ENCODE peak calls at places on chromosomes 12 and 14, in four cellular contexts. One of them, this sample, is unnamed.

GRCh38 chr12:31737763-31738162 is 8.9 kb upstream of the AMN1 start:
- DNase-seq in SK-N-SH: no peak
- DNase-seq in GM23338: no peak
- DNase-seq in HCT116: no peak
- DNase-seq in this sample: no peak

GRCh38 chr12:78473136-78473535 is 391.4 kb upstream of the SYT1 start:
- DNase-seq in SK-N-SH: no peak
- DNase-seq in GM23338: no peak
- DNase-seq in HCT116: no peak
- DNase-seq in this sample: no peak

GRCh38 chr14:30225171-30225570 is 297.5 kb upstream of the PRKD1 start:
- DNase-seq in SK-N-SH: no peak
- DNase-seq in GM23338: no peak
- DNase-seq in HCT116: no peak
- DNase-seq in this sample: no peak

GRCh38 chr14:91947196-91948184 is at the start of gene FBLN5:
- DNase-seq in SK-N-SH: peak
- DNase-seq in GM23338: peak
- DNase-seq in HCT116: no peak
- DNase-seq in this sample: no peak

GRCh38 chr12:124480469-124481256 is 86.7 kb downstream of the NCOR2 start:
- DNase-seq in SK-N-SH: peak
- DNase-seq in GM23338: no peak
- DNase-seq in HCT116: no peak
- DNase-seq in this sample: no peak

GRCh38 chr12:49365542-49365941 is 1.7 kb upstream of the SPATS2 start:
- DNase-seq in SK-N-SH: no peak
- DNase-seq in GM23338: no peak
- DNase-seq in HCT116: no peak
- DNase-seq in this sample: no peak

GRCh38 chr12:20436367-20436766 is 68.0 kb downstream of the PDE3A start:
- DNase-seq in SK-N-SH: no peak
- DNase-seq in GM23338: no peak
- DNase-seq in HCT116: no peak
- DNase-seq in this sample: no peak

GRCh38 chr12:11710906-11711305 is 61.4 kb downstream of the ETV6 start:
- DNase-seq in SK-N-SH: no peak
- DNase-seq in GM23338: no peak
- DNase-seq in HCT116: no peak
- DNase-seq in this sample: no peak

GRCh38 chr14:89640141-89640540 is 223.1 kb upstream of the FOXN3 start:
- DNase-seq in SK-N-SH: no peak
- DNase-seq in GM23338: no peak
- DNase-seq in HCT116: no peak
- DNase-seq in this sample: no peak

GRCh38 chr14:49959822-49960408 is 67.0 kb downstream of the ARF6 start:
- DNase-seq in SK-N-SH: no peak
- DNase-seq in GM23338: no peak
- DNase-seq in HCT116: no peak
- DNase-seq in this sample: no peak

GRCh38 chr14:20215196-20215595 is 8.3 kb upstream of the OR11H6 start:
- DNase-seq in SK-N-SH: no peak
- DNase-seq in GM23338: no peak
- DNase-seq in HCT116: no peak
- DNase-seq in this sample: no peak

GRCh38 chr12:21526721-21527345 is 737 bp downstream of the SPX start:
- DNase-seq in SK-N-SH: no peak
- DNase-seq in GM23338: peak
- DNase-seq in HCT116: no peak
- DNase-seq in this sample: no peak

GRCh38 chr14:24042733-24043132 is 9.1 kb upstream of the CARMIL3 start:
- DNase-seq in SK-N-SH: no peak
- DNase-seq in GM23338: no peak
- DNase-seq in HCT116: no peak
- DNase-seq in this sample: no peak

GRCh38 chr14:54627718-54628345 is 60.9 kb downstream of the SAMD4A start:
- DNase-seq in SK-N-SH: peak
- DNase-seq in GM23338: peak
- DNase-seq in HCT116: no peak
- DNase-seq in this sample: no peak

GRCh38 chr12:40616383-40616900 is 75.8 kb upstream of the CNTN1 start:
- DNase-seq in SK-N-SH: peak
- DNase-seq in GM23338: no peak
- DNase-seq in HCT116: no peak
- DNase-seq in this sample: no peak

GRCh38 chr14:87044807-87045206 is 948.2 kb downstream of the GALC start:
- DNase-seq in SK-N-SH: no peak
- DNase-seq in GM23338: no peak
- DNase-seq in HCT116: no peak
- DNase-seq in this sample: no peak

GRCh38 chr12:92059976-92060375 is 85.7 kb downstream of the BTG1 start:
- DNase-seq in SK-N-SH: no peak
- DNase-seq in GM23338: no peak
- DNase-seq in HCT116: no peak
- DNase-seq in this sample: no peak

GRCh38 chr12:93442411-93443340 is 929 bp upstream of the UBE2N start:
- DNase-seq in SK-N-SH: no peak
- DNase-seq in GM23338: no peak
- DNase-seq in HCT116: no peak
- DNase-seq in this sample: no peak

GRCh38 chr14:32382704-32383103 is 53.6 kb downstream of the AKAP6 start:
- DNase-seq in SK-N-SH: peak
- DNase-seq in GM23338: peak
- DNase-seq in HCT116: no peak
- DNase-seq in this sample: no peak

GRCh38 chr12:46770501-46771183 is 55.2 kb downstream of the SLC38A4 start:
- DNase-seq in SK-N-SH: no peak
- DNase-seq in GM23338: peak
- DNase-seq in HCT116: no peak
- DNase-seq in this sample: no peak

GRCh38 chr14:79144891-79145290 is 974.7 kb downstream of the NRXN3 start:
- DNase-seq in SK-N-SH: no peak
- DNase-seq in GM23338: no peak
- DNase-seq in HCT116: no peak
- DNase-seq in this sample: no peak

GRCh38 chr14:65177551-65177950 is 75.2 kb upstream of the MAX start:
- DNase-seq in SK-N-SH: no peak
- DNase-seq in GM23338: no peak
- DNase-seq in HCT116: no peak
- DNase-seq in this sample: no peak

GRCh38 chr12:48998497-48999353 is 450 bp downstream of the DDN start:
- DNase-seq in SK-N-SH: peak
- DNase-seq in GM23338: peak
- DNase-seq in HCT116: no peak
- DNase-seq in this sample: no peak

GRCh38 chr14:54640480-54640879 is 73.6 kb downstream of the SAMD4A start:
- DNase-seq in SK-N-SH: no peak
- DNase-seq in GM23338: no peak
- DNase-seq in HCT116: no peak
- DNase-seq in this sample: no peak

GRCh38 chr12:55829967-55830600 is 697 bp upstream of the DNAJC14 start:
- DNase-seq in SK-N-SH: peak
- DNase-seq in GM23338: peak
- DNase-seq in HCT116: no peak
- DNase-seq in this sample: peak

GRCh38 chr12:109726106-109726497 is 12.5 kb downstream of the FAM222A start:
- DNase-seq in SK-N-SH: peak
- DNase-seq in GM23338: no peak
- DNase-seq in HCT116: no peak
- DNase-seq in this sample: no peak

GRCh38 chr12:4270670-4271432 is 2.7 kb upstream of the CCND2 start:
- DNase-seq in SK-N-SH: peak
- DNase-seq in GM23338: peak
- DNase-seq in HCT116: no peak
- DNase-seq in this sample: peak

GRCh38 chr12:78802593-78802992 is 62.0 kb upstream of the SYT1 start:
- DNase-seq in SK-N-SH: peak
- DNase-seq in GM23338: peak
- DNase-seq in HCT116: no peak
- DNase-seq in this sample: no peak

GRCh38 chr14:89368490-89369477 is 48.2 kb downstream of the FOXN3 start:
- DNase-seq in SK-N-SH: no peak
- DNase-seq in GM23338: no peak
- DNase-seq in HCT116: no peak
- DNase-seq in this sample: no peak

GRCh38 chr12:132163041-132163910 is 19.0 kb downstream of the NOC4L start:
- DNase-seq in SK-N-SH: no peak
- DNase-seq in GM23338: no peak
- DNase-seq in HCT116: no peak
- DNase-seq in this sample: no peak

GRCh38 chr12:19034937-19035336 is 94.6 kb upstream of the PLEKHA5 start:
- DNase-seq in SK-N-SH: no peak
- DNase-seq in GM23338: no peak
- DNase-seq in HCT116: no peak
- DNase-seq in this sample: no peak

GRCh38 chr12:68011882-68012207 is 22.6 kb downstream of the IFNG-AS1 start:
- DNase-seq in SK-N-SH: no peak
- DNase-seq in GM23338: peak
- DNase-seq in HCT116: no peak
- DNase-seq in this sample: no peak

GRCh38 chr12:24121911-24122310 is 172.4 kb upstream of the SOX5 start:
- DNase-seq in SK-N-SH: no peak
- DNase-seq in GM23338: no peak
- DNase-seq in HCT116: no peak
- DNase-seq in this sample: no peak

GRCh38 chr14:101231828-101232227 is 328.3 kb upstream of the RTL1 start:
- DNase-seq in SK-N-SH: no peak
- DNase-seq in GM23338: no peak
- DNase-seq in HCT116: no peak
- DNase-seq in this sample: no peak

GRCh38 chr14:102390486-102390885 is 27.7 kb downstream of the TECPR2 start:
- DNase-seq in SK-N-SH: no peak
- DNase-seq in GM23338: no peak
- DNase-seq in HCT116: no peak
- DNase-seq in this sample: no peak

GRCh38 chr12:48350249-48351021 is at the start of gene ZNF641:
- DNase-seq in SK-N-SH: peak
- DNase-seq in GM23338: peak
- DNase-seq in HCT116: no peak
- DNase-seq in this sample: peak

GRCh38 chr12:50603817-50604639 is 99.2 kb downstream of the DIP2B start:
- DNase-seq in SK-N-SH: no peak
- DNase-seq in GM23338: no peak
- DNase-seq in HCT116: no peak
- DNase-seq in this sample: no peak

GRCh38 chr14:104726600-104727451 is 2.8 kb downstream of the ADSS1 start:
- DNase-seq in SK-N-SH: no peak
- DNase-seq in GM23338: peak
- DNase-seq in HCT116: no peak
- DNase-seq in this sample: no peak

GRCh38 chr14:104725772-104726548 is 1.9 kb downstream of the ADSS1 start:
- DNase-seq in SK-N-SH: no peak
- DNase-seq in GM23338: no peak
- DNase-seq in HCT116: no peak
- DNase-seq in this sample: no peak

GRCh38 chr14:104723651-104724406 is at the start of gene ADSS1:
- DNase-seq in SK-N-SH: peak
- DNase-seq in GM23338: peak
- DNase-seq in HCT116: no peak
- DNase-seq in this sample: peak

GRCh38 chr14:104724407-104724980 is 465 bp downstream of the ADSS1 start:
- DNase-seq in SK-N-SH: peak
- DNase-seq in GM23338: peak
- DNase-seq in HCT116: no peak
- DNase-seq in this sample: no peak

GRCh38 chr14:104724981-104725771 is 1.1 kb downstream of the ADSS1 start:
- DNase-seq in SK-N-SH: peak
- DNase-seq in GM23338: peak
- DNase-seq in HCT116: no peak
- DNase-seq in this sample: no peak
- TF ChIP-seq REST in SK-N-SH: no peak
- TF ChIP-seq REST in GM23338: no peak
- TF ChIP-seq REST in HCT116: no peak
- TF ChIP-seq REST in this sample: no peak

GRCh38 chr14:77991128-77991772 is 178.9 kb upstream of the NRXN3 start:
- DNase-seq in SK-N-SH: peak
- DNase-seq in GM23338: peak
- DNase-seq in HCT116: no peak
- DNase-seq in this sample: no peak
- TF ChIP-seq CTCF in SK-N-SH: no peak
- TF ChIP-seq CTCF in GM23338: peak
- TF ChIP-seq CTCF in HCT116: peak
- TF ChIP-seq CTCF in this sample: no peak

GRCh38 chr12:117144599-117144998 is 45.4 kb upstream of the TESC start:
- DNase-seq in SK-N-SH: no peak
- DNase-seq in GM23338: no peak
- DNase-seq in HCT116: no peak
- DNase-seq in this sample: no peak

GRCh38 chr12:117142094-117142493 is 42.9 kb upstream of the TESC start:
- DNase-seq in SK-N-SH: no peak
- DNase-seq in GM23338: no peak
- DNase-seq in HCT116: no peak
- DNase-seq in this sample: no peak

GRCh38 chr12:117141097-117141898 is 42.1 kb upstream of the TESC start:
- DNase-seq in SK-N-SH: no peak
- DNase-seq in GM23338: peak
- DNase-seq in HCT116: no peak
- DNase-seq in this sample: no peak

GRCh38 chr12:117140397-117141096 is 41.3 kb upstream of the TESC start:
- DNase-seq in SK-N-SH: no peak
- DNase-seq in GM23338: no peak
- DNase-seq in HCT116: no peak
- DNase-seq in this sample: no peak

GRCh38 chr12:117143008-117143532 is 43.9 kb upstream of the TESC start:
- DNase-seq in SK-N-SH: peak
- DNase-seq in GM23338: no peak
- DNase-seq in HCT116: no peak
- DNase-seq in this sample: no peak
- TF ChIP-seq REST in SK-N-SH: no peak
- TF ChIP-seq REST in GM23338: no peak
- TF ChIP-seq REST in HCT116: no peak
- TF ChIP-seq REST in this sample: no peak

DNA sequence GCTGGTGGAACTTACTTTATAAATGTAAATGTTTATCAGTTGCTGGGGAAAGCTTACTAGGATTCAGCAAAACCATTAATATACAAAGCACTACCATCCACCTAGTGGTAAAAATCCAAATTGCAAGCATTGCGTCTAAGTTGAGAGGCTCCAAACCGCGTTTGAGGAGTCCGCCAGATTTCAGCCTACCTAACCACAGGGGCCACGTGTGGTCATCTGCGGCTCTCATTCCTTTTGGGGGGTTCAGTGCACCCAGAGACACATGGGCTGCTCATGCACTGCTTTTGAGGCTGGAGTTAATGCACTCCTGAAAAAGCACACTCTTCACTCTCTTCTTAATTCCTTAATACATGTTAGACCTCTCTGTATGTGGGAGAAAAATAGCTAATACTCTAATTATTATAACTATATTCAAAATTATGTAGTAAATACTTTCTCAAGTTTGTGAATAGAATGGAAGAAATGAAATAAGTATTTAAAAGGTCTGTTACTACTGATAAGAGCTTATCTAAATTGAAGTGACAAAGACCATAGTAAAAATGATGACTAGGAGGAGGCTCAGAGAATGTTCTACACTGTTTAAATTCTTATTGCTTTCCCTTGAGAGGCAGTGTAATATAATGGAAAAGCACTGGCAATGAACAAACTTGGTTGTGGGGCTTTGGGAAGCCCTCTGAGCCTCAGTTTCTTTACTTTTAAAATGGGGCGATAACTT is 41.4 kb upstream of the MANSC4 start:
- DNase-seq in SK-N-SH: peak
- DNase-seq in GM23338: peak
- DNase-seq in HCT116: peak
- DNase-seq in this sample: peak
- TF ChIP-seq CTCF in SK-N-SH: peak
- TF ChIP-seq CTCF in GM23338: peak
- TF ChIP-seq CTCF in HCT116: peak
- TF ChIP-seq CTCF in this sample: peak